ENCODE peak calls at places on chromosome 6, in four cellular contexts. Z, F, E and X are unnamed samples.

GRCh38 chr6:28756555-28756918 is 167.2 kb downstream of the TRIM27 start:
- DNase-seq in Z (no peak), F (no peak), E (no peak), X (no peak)

GRCh38 chr6:105488521-105489212 is 85.8 kb upstream of the PREP start:
- DNase-seq in Z (peak; percentile 36), F (no peak), E (no peak), X (no peak)

GRCh38 chr6:163501440-163501839 is 86.9 kb downstream of the QKI start:
- DNase-seq in Z (no peak), F (no peak), E (no peak), X (no peak)

GRCh38 chr6:42960243-42961019 is at the start of gene GNMT:
- DNase-seq in Z (no peak), F (peak; percentile 25), E (peak; percentile 58), X (no peak)

GRCh38 chr6:107320126-107320525 is 139.2 kb downstream of the PDSS2 start:
- DNase-seq in Z (peak; percentile 44), F (peak; percentile 24), E (no peak), X (no peak)

GRCh38 chr6:24720131-24720603 is 1.2 kb upstream of the C6orf62 start:
- DNase-seq in Z (peak; percentile 28), F (peak; percentile 66), E (peak; percentile 66), X (no peak)

GRCh38 chr6:6686748-6687601 is 98.5 kb downstream of the LY86 start:
- DNase-seq in Z (no peak), F (peak; percentile 78), E (peak; percentile 95), X (peak; percentile 99)

GRCh38 chr6:159107451-159108260 is 61.5 kb upstream of the FNDC1 start:
- DNase-seq in Z (no peak), F (no peak), E (peak; percentile 42), X (no peak)

GRCh38 chr6:82195619-82196018 is 51.9 kb downstream of the IBTK start:
- DNase-seq in Z (no peak), F (no peak), E (no peak), X (no peak)

GRCh38 chr6:56856036-56856580 is 98.8 kb upstream of the BEND6 start:
- DNase-seq in Z (peak; percentile 17), F (no peak), E (no peak), X (no peak)

GRCh38 chr6:83920017-83920416 is 60.5 kb downstream of the CYB5R4 start:
- DNase-seq in Z (peak; percentile 60), F (peak; percentile 32), E (no peak), X (no peak)

GRCh38 chr6:170080169-170080827 is 210.6 kb downstream of the DLL1 start:
- DNase-seq in Z (no peak), F (no peak), E (no peak), X (no peak)

GRCh38 chr6:158367824-158368223 is 55.6 kb downstream of the TULP4 start:
- DNase-seq in Z (no peak), F (no peak), E (no peak), X (no peak)

GRCh38 chr6:110509617-110510231 is 33.3 kb upstream of the SLC22A16 start:
- DNase-seq in Z (peak; percentile 89), F (peak; percentile 82), E (peak; percentile 53), X (no peak)

GRCh38 chr6:50939931-50940330 is 121.3 kb downstream of the TFAP2B start:
- DNase-seq in Z (no peak), F (no peak), E (no peak), X (no peak)

GRCh38 chr6:17914651-17915050 is 72.8 kb downstream of the KIF13A start:
- DNase-seq in Z (no peak), F (no peak), E (no peak), X (no peak)

GRCh38 chr6:46312657-46313056 is 141.9 kb upstream of the ENPP5 start:
- DNase-seq in Z (no peak), F (no peak), E (no peak), X (no peak)

GRCh38 chr6:14743465-14744211 is 502.2 kb upstream of the JARID2 start:
- DNase-seq in Z (peak; percentile 100), F (peak; percentile 99), E (peak; percentile 69), X (peak; percentile 76)

GRCh38 chr6:156717542-156717941 is 59.6 kb upstream of the ARID1B start:
- DNase-seq in Z (no peak), F (no peak), E (no peak), X (no peak)

GRCh38 chr6:166109608-166110007 is 58.0 kb downstream of the TBXT start:
- DNase-seq in Z (no peak), F (no peak), E (no peak), X (no peak)

GRCh38 chr6:56851541-56852248 is 103.2 kb upstream of the BEND6 start:
- DNase-seq in Z (peak; percentile 89), F (peak; percentile 91), E (peak; percentile 58), X (peak; percentile 85)

GRCh38 chr6:152271681-152272464 is 365.3 kb downstream of the SYNE1 start:
- DNase-seq in Z (peak; percentile 34), F (peak; percentile 54), E (no peak), X (peak; percentile 8)

GRCh38 chr6:139841794-139842215 is 467.4 kb upstream of the CITED2 start:
- DNase-seq in Z (no peak), F (no peak), E (no peak), X (no peak)

GRCh38 chr6:131001113-131001776 is 61.8 kb downstream of the EPB41L2 start:
- DNase-seq in Z (no peak), F (no peak), E (no peak), X (no peak)

GRCh38 chr6:129447166-129447565 is 262.8 kb downstream of the ARHGAP18 start:
- DNase-seq in Z (no peak), F (no peak), E (no peak), X (no peak)

GRCh38 chr6:39330476-39330875 is 8.0 kb upstream of the KCNK16 start:
- DNase-seq in Z (no peak), F (no peak), E (peak; percentile 64), X (no peak)

GRCh38 chr6:7216941-7217621 is 95.9 kb downstream of the SSR1 start:
- DNase-seq in Z (no peak), F (no peak), E (no peak), X (no peak)

GRCh38 chr6:170188571-170189001 is 102.3 kb downstream of the DLL1 start:
- DNase-seq in Z (no peak), F (no peak), E (no peak), X (no peak)

GRCh38 chr6:127956260-127956888 is 55.5 kb upstream of the THEMIS start:
- DNase-seq in Z (no peak), F (peak; percentile 55), E (no peak), X (no peak)

GRCh38 chr6:14984454-14984853 is 261.4 kb upstream of the JARID2 start:
- DNase-seq in Z (peak; percentile 31), F (peak; percentile 34), E (no peak), X (peak; percentile 85)

GRCh38 chr6:128070406-128070805 is 169.5 kb upstream of the THEMIS start:
- DNase-seq in Z (peak; percentile 62), F (peak; percentile 81), E (no peak), X (no peak)

GRCh38 chr6:101668496-101668895 is 275.0 kb downstream of the GRIK2 start:
- DNase-seq in Z (no peak), F (no peak), E (no peak), X (no peak)

GRCh38 chr6:80289727-80290126 is 183.3 kb downstream of the BCKDHB start:
- DNase-seq in Z (no peak), F (no peak), E (no peak), X (no peak)

GRCh38 chr6:154277578-154278128 is 79.0 kb downstream of the IPCEF1 start:
- DNase-seq in Z (no peak), F (no peak), E (no peak), X (no peak)